ENCODE peak calls at places on chromosome 15, in five cellular contexts. U is suprapubic skin, N is RWPE1, L is cardiac fibroblast, O is progenitor cell of endocrine pancreas. V is an unnamed sample.

GRCh38 chr15:92021765-92022164 is 168.3 kb downstream of the SLCO3A1 start:
- DNase-seq in L (no peak), O (no peak), U (no peak), N (no peak), V (no peak)

GRCh38 chr15:78508272-78508671 is 895 bp downstream of the HYKK start:
- DNase-seq in O (no peak), N (peak; percentile 6), L (no peak), U (no peak), V (no peak)

GRCh38 chr15:68354923-68355322 is 77.0 kb downstream of the ITGA11 start:
- DNase-seq in N (peak; percentile 82), O (no peak), L (peak; percentile 70), U (no peak), V (no peak)

GRCh38 chr15:39462691-39463090 is 118.2 kb upstream of the THBS1 start:
- DNase-seq in L (peak; percentile 79), U (no peak), N (no peak), O (no peak), V (no peak)

GRCh38 chr15:34584321-34584668 is 844 bp upstream of the GOLGA8B start:
- DNase-seq in U (no peak), O (no peak), N (no peak), L (no peak), V (no peak)

GRCh38 chr15:85554852-85555521 is 174.6 kb downstream of the AKAP13 start:
- DNase-seq in O (no peak), U (no peak), L (no peak), N (no peak), V (no peak)

GRCh38 chr15:92817339-92817886 is 82.7 kb upstream of the CHD2 start:
- DNase-seq in O (no peak), U (no peak), N (no peak), L (no peak), V (no peak)

GRCh38 chr15:90675464-90675863 is 41.7 kb upstream of the BLM start:
- DNase-seq in L (no peak), O (no peak), U (no peak), N (no peak), V (no peak)

GRCh38 chr15:90887037-90887481 is 2.8 kb downstream of the FES start:
- DNase-seq in L (no peak), O (no peak), N (no peak), U (no peak), V (no peak)

GRCh38 chr15:52183562-52184173 is 7.5 kb downstream of the GNB5 start:
- DNase-seq in L (peak; percentile 54), N (peak; percentile 30), O (peak; percentile 25), U (no peak), V (peak; percentile 70)

GRCh38 chr15:90393040-90393439 is 5.0 kb downstream of the IQGAP1 start:
- DNase-seq in L (no peak), U (no peak), O (no peak), N (no peak), V (no peak)

GRCh38 chr15:78810377-78811123 is 714 bp downstream of the ADAMTS7 start:
- DNase-seq in N (peak; percentile 64), O (peak; percentile 41), U (no peak), L (peak; percentile 66), V (no peak)

GRCh38 chr15:85011210-85011571 is 29.5 kb downstream of the PDE8A start:
- DNase-seq in N (no peak), L (no peak), O (no peak), U (no peak), V (no peak)

GRCh38 chr15:85404156-85404921 is 23.9 kb downstream of the AKAP13 start:
- DNase-seq in O (no peak), N (no peak), U (no peak), L (no peak), V (no peak)

GRCh38 chr15:85691350-85692240 is 103.1 kb downstream of the KLHL25 start:
- DNase-seq in N (no peak), L (no peak), O (no peak), U (no peak), V (no peak)

GRCh38 chr15:44727462-44728231 is 8.7 kb upstream of the TRIM69 start:
- DNase-seq in L (no peak), N (no peak), U (no peak), O (no peak), V (no peak)

GRCh38 chr15:40928351-40928974 is 677 bp upstream of the DLL4 start:
- DNase-seq in O (no peak), L (no peak), N (no peak), U (no peak), V (no peak)

GRCh38 chr15:32682569-32682968 is 35.2 kb upstream of the GREM1 start:
- DNase-seq in L (peak; percentile 91), U (no peak), N (peak; percentile 81), O (no peak), V (no peak)

GRCh38 chr15:42491540-42492225 is 742 bp upstream of the ZNF106 start:
- DNase-seq in U (no peak), L (peak; percentile 63), O (no peak), N (peak; percentile 82), V (no peak)

GRCh38 chr15:63553388-63553791 is 43.8 kb upstream of the FBXL22 start:
- DNase-seq in N (peak; percentile 68), O (no peak), L (peak; percentile 96), U (no peak), V (no peak)

GRCh38 chr15:66850078-66850991 is 148.3 kb downstream of the SMAD6 start:
- DNase-seq in U (no peak), L (no peak), O (no peak), N (no peak), V (no peak)

GRCh38 chr15:101407439-101407838 is 82.1 kb downstream of the PCSK6 start:
- DNase-seq in N (no peak), U (peak; percentile 12), L (no peak), O (no peak), V (peak; percentile 65)

GRCh38 chr15:52337198-52337853 is 41.7 kb upstream of the MYO5C start:
- DNase-seq in L (peak; percentile 44), U (no peak), N (peak; percentile 77), O (no peak), V (no peak)

GRCh38 chr15:23422946-23423708 is 23.9 kb downstream of the GOLGA6L2 start:
- DNase-seq in N (no peak), L (no peak), O (no peak), U (peak; percentile 50), V (no peak)

GRCh38 chr15:60526127-60526616 is 47.2 kb upstream of the ICE2 start:
- DNase-seq in O (no peak), U (no peak), N (no peak), L (no peak), V (no peak)

GRCh38 chr15:52787549-52788098 is 2.5 kb downstream of the ONECUT1 start:
- DNase-seq in U (no peak), N (no peak), L (no peak), O (no peak), V (no peak)

GRCh38 chr15:92625297-92625980 is 30.1 kb downstream of the FAM174B start:
- DNase-seq in L (peak; percentile 67), O (no peak), U (no peak), N (no peak), V (no peak)

GRCh38 chr15:91652610-91653207 is 200.8 kb upstream of the SLCO3A1 start:
- DNase-seq in L (no peak), O (no peak), N (no peak), U (no peak), V (no peak)

GRCh38 chr15:62706361-62706760 is 336.2 kb upstream of the TPM1 start:
- DNase-seq in L (peak; percentile 12), N (no peak), U (no peak), O (no peak), V (no peak)

DNA sequence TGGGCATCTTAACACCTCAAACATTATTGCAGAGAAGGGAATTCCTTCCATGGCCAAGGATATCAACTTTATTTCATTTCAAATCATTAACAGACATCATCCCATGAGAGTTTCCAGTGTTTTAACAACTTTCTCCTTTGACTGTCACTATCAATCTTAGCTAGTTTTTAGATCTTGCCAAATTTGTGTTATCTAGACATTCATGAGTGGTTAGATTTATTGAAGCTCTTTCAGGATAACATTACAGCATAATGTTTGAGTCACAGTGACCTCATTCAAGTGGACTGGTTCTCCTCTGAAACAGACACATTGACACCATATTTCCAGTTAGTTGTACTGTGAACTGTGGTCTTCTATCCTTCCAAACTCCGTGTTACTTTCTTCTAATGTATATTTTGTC is 8.6 kb upstream of the TNFAIP8L3 start:
- DNase-seq in N (no peak), O (no peak), L (peak; percentile 57), U (no peak), V (no peak)
- TF ChIP-seq CTCF in N (no peak), O (no peak), L (no peak), U (no peak), V (no peak)

DNA sequence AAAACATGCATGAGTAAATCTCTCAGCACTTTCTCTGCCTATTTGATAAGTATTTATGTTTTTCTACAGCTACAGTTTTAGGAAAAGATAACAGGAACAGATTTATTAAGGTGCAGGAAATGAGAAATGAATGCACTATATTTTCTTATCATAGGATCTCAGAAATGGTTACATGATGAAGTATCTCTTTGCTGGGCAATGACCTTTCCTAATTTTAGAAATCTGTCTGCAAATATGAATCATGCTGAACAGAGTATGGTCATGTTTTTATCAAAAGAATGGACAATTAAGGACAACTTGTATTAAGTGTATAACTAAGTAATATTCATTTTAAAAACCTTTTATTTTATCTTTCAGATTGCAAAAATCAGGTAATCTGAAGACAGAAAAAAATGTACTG is 53.8 kb upstream of the SPPL2A start:
- DNase-seq in O (no peak), N (no peak), U (no peak), L (no peak), V (no peak)
- TF ChIP-seq CTCF in O (no peak), N (no peak), U (no peak), L (no peak), V (no peak)

GRCh38 chr15:88255496-88256171 is 905 bp downstream of the NTRK3 start:
- DNase-seq in U (no peak), O (peak; percentile 40), L (peak; percentile 50), N (peak; percentile 39), V (no peak)

GRCh38 chr15:88256261-88257230 is at the start of gene NTRK3:
- DNase-seq in O (no peak), N (no peak), L (peak; percentile 38), U (no peak), V (no peak)

GRCh38 chr15:88255109-88255495 is 1.4 kb downstream of the NTRK3 start:
- DNase-seq in L (no peak), O (no peak), N (no peak), U (no peak), V (no peak)

GRCh38 chr15:88257311-88257901 is 867 bp upstream of the NTRK3 start:
- DNase-seq in L (no peak), N (no peak), O (no peak), U (no peak), V (no peak)

DNA sequence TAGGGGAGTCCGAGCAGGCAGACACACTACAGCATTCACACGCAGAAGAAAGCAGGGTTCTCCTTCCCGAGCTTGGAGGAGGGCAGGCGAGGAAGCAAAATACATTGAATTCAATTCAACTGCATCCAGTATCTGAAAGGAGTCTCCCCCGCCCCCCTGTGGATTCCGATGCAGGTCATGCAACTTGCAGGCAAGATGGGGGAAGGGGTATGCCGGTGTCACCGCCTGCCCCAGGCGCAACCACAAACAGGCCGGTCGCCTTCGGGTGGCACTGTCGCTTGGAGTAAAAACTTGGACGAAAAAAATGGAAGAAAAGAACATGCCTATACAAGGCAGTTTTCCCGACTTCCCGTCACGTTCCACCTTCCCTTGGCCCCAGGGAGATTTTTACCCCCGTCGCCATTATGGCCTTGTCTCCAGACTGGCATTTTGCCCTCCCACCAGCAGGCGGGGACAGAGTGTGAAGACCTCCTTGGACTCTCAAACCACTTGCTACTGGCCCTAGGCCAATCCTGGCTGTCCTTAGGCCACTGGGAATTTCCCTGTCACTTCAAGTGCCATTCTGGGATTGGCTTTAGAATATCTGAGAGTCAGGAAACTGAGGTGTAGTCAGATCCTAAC is 1.6 kb upstream of the NTRK3 start:
- DNase-seq in U (no peak), O (no peak), N (no peak), L (no peak), V (no peak)
- TF ChIP-seq CTCF in U (no peak), O (peak; percentile 51), N (no peak), L (peak; percentile 27), V (peak; percentile 21)

GRCh38 chr15:99744142-99744541 is 10.9 kb upstream of the LYSMD4 start:
- DNase-seq in N (no peak), O (no peak), L (no peak), U (no peak), V (no peak)
- TF ChIP-seq CTCF in N (no peak), O (no peak), L (no peak), U (no peak), V (no peak)